ENCODE peak calls at places on chromosomes 13 and 19, in nine cellular contexts. N is IMR-90, S is adrenal gland, P is esophagus squamous epithelium, K is endothelial cell of umbilical vein, A is spleen, G is stomach, T is tibial nerve, I is A549. E is an unnamed sample.

GRCh38 chr13:72585254-72585653 is 142.2 kb downstream of the MZT1 start:
- DNase-seq in N (no peak), S (no peak), P (no peak), K (no peak), A (no peak), G (no peak), T (no peak), I (no peak), E (no peak)

GRCh38 chr13:44298314-44298713 is 75.3 kb upstream of the SERP2 start:
- DNase-seq in N (peak; percentile 35), S (no peak), P (no peak), K (no peak), A (no peak), G (no peak), T (no peak), I (no peak), E (no peak)

GRCh38 chr13:113802090-113802531 is 43.1 kb downstream of the TMEM255B start:
- DNase-seq in N (peak; percentile 72), S (no peak), P (no peak), K (no peak), A (peak; percentile 74), G (no peak), T (peak; percentile 68), I (peak; percentile 31), E (no peak)

GRCh38 chr19:38388310-38389100 is at the start of gene SPRED3:
- DNase-seq in N (peak; percentile 66), S (peak; percentile 45), P (no peak), K (no peak), A (no peak), G (peak; percentile 42), T (no peak), I (peak; percentile 78), E (no peak)

GRCh38 chr13:112176746-112177119 is 109.8 kb downstream of the SOX1 start:
- DNase-seq in N (no peak), S (no peak), P (no peak), K (no peak), A (no peak), G (no peak), T (no peak), I (no peak), E (no peak)

GRCh38 chr19:11783767-11784166 is 14.6 kb upstream of the ZNF491 start:
- DNase-seq in N (no peak), S (no peak), P (no peak), K (no peak), A (no peak), G (no peak), T (no peak), I (no peak), E (no peak)

GRCh38 chr19:36128392-36128736 is 11.5 kb upstream of the CAPNS1 start:
- DNase-seq in N (no peak), S (no peak), P (no peak), K (no peak), A (peak; percentile 83), G (no peak), T (no peak), I (no peak), E (no peak)

GRCh38 chr13:76225815-76226489 is 589.8 kb downstream of the LMO7 start:
- DNase-seq in N (peak; percentile 90), S (no peak), P (no peak), K (no peak), A (no peak), G (no peak), T (no peak), I (no peak), E (peak; percentile 77)

GRCh38 chr13:39604736-39605135 is 1.7 kb upstream of the LHFPL6 start:
- DNase-seq in N (no peak), S (no peak), P (no peak), K (no peak), A (no peak), G (no peak), T (no peak), I (no peak), E (no peak)

GRCh38 chr19:12676384-12676792 is 5.3 kb downstream of the DHPS start:
- DNase-seq in N (peak; percentile 66), S (peak; percentile 82), P (no peak), K (peak; percentile 60), A (peak; percentile 95), G (peak; percentile 85), T (peak; percentile 88), I (peak; percentile 80), E (peak; percentile 84)

GRCh38 chr13:42574011-42574410 is at the start of gene TNFSF11:
- DNase-seq in N (no peak), S (no peak), P (no peak), K (no peak), A (no peak), G (no peak), T (no peak), I (no peak), E (no peak)

GRCh38 chr13:50801087-50801931 is 42.2 kb downstream of the DLEU7 start:
- DNase-seq in N (peak; percentile 72), S (peak; percentile 67), P (no peak), K (peak; percentile 75), A (no peak), G (peak; percentile 46), T (peak; percentile 56), I (peak; percentile 57), E (peak; percentile 73)

GRCh38 chr19:18020212-18021067 is 12.5 kb downstream of the ARRDC2 start:
- DNase-seq in N (peak; percentile 49), S (peak; percentile 71), P (no peak), K (peak; percentile 82), A (peak; percentile 86), G (peak; percentile 95), T (peak; percentile 79), I (no peak), E (peak; percentile 95)

GRCh38 chr13:77180011-77180410 is 146.9 kb downstream of the MYCBP2 start:
- DNase-seq in N (no peak), S (no peak), P (no peak), K (no peak), A (no peak), G (no peak), T (no peak), I (no peak), E (no peak)

GRCh38 chr19:15283141-15283885 is 49.0 kb downstream of the BRD4 start:
- DNase-seq in N (peak; percentile 59), S (no peak), P (no peak), K (no peak), A (peak; percentile 46), G (no peak), T (no peak), I (no peak), E (no peak)

GRCh38 chr19:13297023-13297422 is 146.8 kb downstream of the IER2 start:
- DNase-seq in N (peak; percentile 28), S (no peak), P (no peak), K (no peak), A (no peak), G (no peak), T (no peak), I (no peak), E (no peak)

DNA sequence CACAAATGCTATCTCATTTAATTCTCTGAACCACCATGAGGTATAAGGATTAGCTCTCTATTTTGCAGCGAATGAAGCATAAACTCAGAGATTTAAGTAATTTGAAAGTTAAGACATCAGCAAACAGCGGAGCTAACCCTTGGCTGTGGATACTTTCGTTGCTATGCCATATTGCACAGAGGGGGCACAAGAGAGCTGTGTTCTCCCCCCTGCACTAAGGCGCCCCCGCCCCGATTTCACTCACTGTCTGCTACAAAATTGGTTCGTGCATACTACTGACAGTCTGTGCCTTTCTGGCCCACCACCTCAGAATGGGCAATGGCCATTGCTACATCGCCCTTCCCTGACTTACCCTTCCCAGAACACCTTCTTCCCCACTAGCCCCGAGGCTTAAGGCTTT is 105.7 kb upstream of the OBI1 start:
- DNase-seq in N (no peak), S (no peak), P (no peak), K (no peak), A (no peak), G (no peak), T (no peak), I (no peak), E (no peak)
- H3K4me1 ChIP-seq in N (no peaks in the 10 kb centered on the region), S (no peaks in the 10 kb centered on the region), P (no peaks in the 10 kb centered on the region), K (peaks cover 8% of the 10 kb centered on the region), A (no peaks in the 10 kb centered on the region), G (no peaks in the 10 kb centered on the region), T (no peaks in the 10 kb centered on the region), I (no peaks in the 10 kb centered on the region), E (no peaks in the 10 kb centered on the region)

DNA sequence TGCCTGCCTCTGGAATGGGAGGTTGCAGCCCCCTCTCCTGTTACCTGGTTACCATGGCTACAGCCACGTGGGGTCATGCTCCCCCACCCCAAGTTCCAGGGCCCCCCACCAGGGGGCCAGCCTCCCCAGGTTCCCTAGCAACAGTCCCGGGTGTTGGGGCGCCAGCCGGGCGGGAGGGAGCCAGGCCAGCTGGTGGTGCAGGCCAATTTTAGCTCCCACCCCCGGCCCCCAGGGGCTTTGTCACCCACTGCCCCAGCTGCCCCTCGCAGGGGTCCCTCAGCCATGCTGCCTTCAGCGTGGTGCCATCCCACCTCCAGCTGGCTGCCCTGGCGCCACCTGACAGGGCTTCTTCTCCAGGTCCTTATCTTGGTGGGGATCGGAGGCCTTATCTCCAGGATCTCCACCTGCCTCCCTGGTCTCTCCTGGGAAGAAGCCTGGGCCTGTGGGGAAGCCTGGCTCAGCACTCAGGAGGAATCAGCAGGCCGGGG is 3.0 kb downstream of the MARK4 start:
- DNase-seq in N (no peak), S (no peak), P (no peak), K (no peak), A (no peak), G (no peak), T (no peak), I (no peak), E (no peak)
- TF ChIP-seq CTCF in N (peak; percentile 28), S (no peak), P (no peak), K (peak; percentile 38), A (no peak), G (no peak), T (no peak), I (no peak), E (no peak)

DNA sequence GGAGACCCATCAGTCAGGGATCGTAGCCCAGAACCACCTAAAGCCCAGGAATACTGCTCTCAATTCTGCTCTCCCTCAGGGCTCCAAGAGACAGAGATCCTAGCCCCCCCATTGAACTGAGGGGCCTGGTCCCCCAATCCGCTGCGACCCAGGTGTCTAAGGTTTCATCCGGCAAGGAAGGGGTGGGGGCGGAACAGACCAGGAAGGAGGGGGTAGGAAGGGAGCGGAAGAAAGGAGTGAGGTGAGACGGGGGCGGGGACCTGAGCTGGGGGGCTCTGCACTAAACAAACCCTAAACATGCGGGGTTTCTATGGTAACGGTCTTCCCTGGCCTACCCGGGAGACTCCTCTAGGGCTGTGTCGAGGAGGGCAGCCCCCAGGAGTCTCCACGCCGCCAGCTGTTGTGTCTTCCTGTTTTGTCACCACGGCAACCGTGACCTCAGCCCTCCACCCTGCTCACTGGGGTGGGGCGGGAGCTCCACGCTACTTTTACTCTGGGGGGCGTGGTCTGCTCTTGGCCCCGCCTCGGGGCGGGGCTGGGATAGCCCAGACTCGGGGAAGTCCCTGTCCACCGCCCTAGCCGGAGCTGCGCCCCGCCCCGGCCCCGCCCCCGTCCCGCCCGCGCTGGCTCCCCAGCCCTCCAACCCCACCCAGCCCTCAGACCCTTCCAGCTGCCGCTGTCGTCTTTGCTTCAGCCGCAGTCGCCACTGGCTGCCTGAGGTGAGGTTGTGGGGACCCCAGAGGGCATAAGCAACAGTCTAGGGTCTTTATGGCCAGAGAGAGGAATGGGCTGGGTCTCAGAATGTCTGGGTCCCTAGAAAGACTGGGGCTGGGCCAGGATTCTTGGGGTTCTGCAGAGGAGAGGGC is at the start of gene MYADM:
- DNase-seq in N (peak; percentile 97), S (peak; percentile 95), P (peak; percentile 91), K (peak; percentile 99), A (peak; percentile 98), G (peak; percentile 99), T (peak; percentile 100), I (peak; percentile 100), E (peak; percentile 99)
- TF ChIP-seq POLR2A in N (peak; percentile 97), S (peak; percentile 54), P (no peak), K (peak; percentile 54), A (no peak), G (no peak), T (peak; percentile 63), I (peak; percentile 66), E (peak; percentile 77)

GRCh38 chr19:41936961-41937360 is 8.7 kb upstream of the ERFL start:
- DNase-seq in N (no peak), S (no peak), P (no peak), K (no peak), A (peak; percentile 71), G (no peak), T (no peak), I (no peak), E (no peak)
- H3K4me1 ChIP-seq in N (peaks cover 12% of the 10 kb centered on the region), S (peaks cover 11% of the 10 kb centered on the region), P (peaks cover 18% of the 10 kb centered on the region), K (peaks cover 2% of the 10 kb centered on the region), A (peaks cover 44% of the 10 kb centered on the region), G (peaks cover 23% of the 10 kb centered on the region), T (peaks cover 34% of the 10 kb centered on the region), I (peaks cover 9% of the 10 kb centered on the region), E (peaks cover 6% of the 10 kb centered on the region)